ENCODE peak calls at places on chromosomes 5 and 9, in ten cellular contexts. One of them, this sample, is unnamed.

GRCh38 chr5:115379622-115380344 is 83.3 kb upstream of the CCDC112 start:
- DNase-seq in mammary epithelial cell: peak; percentile 83
- DNase-seq in CD4-positive, alpha-beta T cell: no peak
- DNase-seq in right atrium auricular region: no peak
- DNase-seq in upper lobe of right lung: no peak
- DNase-seq in stomach: peak; percentile 75
- DNase-seq in IMR-90: no peak
- DNase-seq in tibial artery: no peak
- DNase-seq in adrenal gland: no peak
- DNase-seq in heart left ventricle: no peak
- DNase-seq in this sample: peak; percentile 63

GRCh38 chr9:86357091-86357866 is 3.1 kb upstream of the TUT7 start:
- DNase-seq in mammary epithelial cell: no peak
- DNase-seq in CD4-positive, alpha-beta T cell: no peak
- DNase-seq in right atrium auricular region: no peak
- DNase-seq in upper lobe of right lung: no peak
- DNase-seq in stomach: no peak
- DNase-seq in IMR-90: no peak
- DNase-seq in tibial artery: no peak
- DNase-seq in adrenal gland: no peak
- DNase-seq in heart left ventricle: no peak
- DNase-seq in this sample: no peak

GRCh38 chr5:137144656-137145055 is 354.5 kb downstream of the SPOCK1 start:
- DNase-seq in mammary epithelial cell: no peak
- DNase-seq in CD4-positive, alpha-beta T cell: no peak
- DNase-seq in right atrium auricular region: no peak
- DNase-seq in upper lobe of right lung: no peak
- DNase-seq in stomach: no peak
- DNase-seq in IMR-90: no peak
- DNase-seq in tibial artery: no peak
- DNase-seq in adrenal gland: no peak
- DNase-seq in heart left ventricle: no peak
- DNase-seq in this sample: no peak

GRCh38 chr9:89710689-89711088 is 105.9 kb downstream of the GADD45G start:
- DNase-seq in mammary epithelial cell: no peak
- DNase-seq in CD4-positive, alpha-beta T cell: no peak
- DNase-seq in right atrium auricular region: no peak
- DNase-seq in upper lobe of right lung: peak; percentile 50
- DNase-seq in stomach: no peak
- DNase-seq in IMR-90: no peak
- DNase-seq in tibial artery: no peak
- DNase-seq in adrenal gland: no peak
- DNase-seq in heart left ventricle: no peak
- DNase-seq in this sample: no peak

GRCh38 chr9:110476251-110476650 is 103.3 kb downstream of the SVEP1 start:
- DNase-seq in mammary epithelial cell: no peak
- DNase-seq in CD4-positive, alpha-beta T cell: no peak
- DNase-seq in right atrium auricular region: no peak
- DNase-seq in upper lobe of right lung: no peak
- DNase-seq in stomach: no peak
- DNase-seq in IMR-90: no peak
- DNase-seq in tibial artery: no peak
- DNase-seq in adrenal gland: no peak
- DNase-seq in heart left ventricle: no peak
- DNase-seq in this sample: no peak

GRCh38 chr9:7234144-7234543 is 476.4 kb downstream of the KDM4C start:
- DNase-seq in mammary epithelial cell: peak; percentile 35
- DNase-seq in CD4-positive, alpha-beta T cell: no peak
- DNase-seq in right atrium auricular region: no peak
- DNase-seq in upper lobe of right lung: no peak
- DNase-seq in stomach: no peak
- DNase-seq in IMR-90: peak; percentile 22
- DNase-seq in tibial artery: no peak
- DNase-seq in adrenal gland: peak; percentile 54
- DNase-seq in heart left ventricle: no peak
- DNase-seq in this sample: no peak

GRCh38 chr9:127224178-127224882 is 40.2 kb upstream of the GARNL3 start:
- DNase-seq in mammary epithelial cell: peak; percentile 72
- DNase-seq in CD4-positive, alpha-beta T cell: peak; percentile 74
- DNase-seq in right atrium auricular region: peak; percentile 92
- DNase-seq in upper lobe of right lung: peak; percentile 93
- DNase-seq in stomach: peak; percentile 94
- DNase-seq in IMR-90: peak; percentile 69
- DNase-seq in tibial artery: peak; percentile 93
- DNase-seq in adrenal gland: peak; percentile 97
- DNase-seq in heart left ventricle: peak; percentile 96
- DNase-seq in this sample: peak; percentile 96

GRCh38 chr9:109733690-109734089 is 46.3 kb upstream of the PALM2AKAP2 start:
- DNase-seq in mammary epithelial cell: peak; percentile 79
- DNase-seq in CD4-positive, alpha-beta T cell: no peak
- DNase-seq in right atrium auricular region: no peak
- DNase-seq in upper lobe of right lung: no peak
- DNase-seq in stomach: no peak
- DNase-seq in IMR-90: peak; percentile 64
- DNase-seq in tibial artery: no peak
- DNase-seq in adrenal gland: no peak
- DNase-seq in heart left ventricle: no peak
- DNase-seq in this sample: no peak

GRCh38 chr5:172904643-172905345 is 54.4 kb upstream of the RPL26L1 start:
- DNase-seq in mammary epithelial cell: peak; percentile 100
- DNase-seq in CD4-positive, alpha-beta T cell: no peak
- DNase-seq in right atrium auricular region: peak; percentile 79
- DNase-seq in upper lobe of right lung: peak; percentile 90
- DNase-seq in stomach: peak; percentile 96
- DNase-seq in IMR-90: peak; percentile 84
- DNase-seq in tibial artery: peak; percentile 83
- DNase-seq in adrenal gland: peak; percentile 98
- DNase-seq in heart left ventricle: peak; percentile 90
- DNase-seq in this sample: peak; percentile 93

GRCh38 chr9:98962181-98962560 is 18.5 kb downstream of the COL15A1 start:
- DNase-seq in mammary epithelial cell: no peak
- DNase-seq in CD4-positive, alpha-beta T cell: no peak
- DNase-seq in right atrium auricular region: no peak
- DNase-seq in upper lobe of right lung: no peak
- DNase-seq in stomach: no peak
- DNase-seq in IMR-90: peak; percentile 94
- DNase-seq in tibial artery: no peak
- DNase-seq in adrenal gland: no peak
- DNase-seq in heart left ventricle: no peak
- DNase-seq in this sample: no peak

GRCh38 chr9:90099262-90099982 is 494.6 kb downstream of the GADD45G start:
- DNase-seq in mammary epithelial cell: peak; percentile 25
- DNase-seq in CD4-positive, alpha-beta T cell: no peak
- DNase-seq in right atrium auricular region: no peak
- DNase-seq in upper lobe of right lung: no peak
- DNase-seq in stomach: no peak
- DNase-seq in IMR-90: peak; percentile 13
- DNase-seq in tibial artery: no peak
- DNase-seq in adrenal gland: no peak
- DNase-seq in heart left ventricle: no peak
- DNase-seq in this sample: no peak

GRCh38 chr5:79508794-79509193 is 5.1 kb downstream of the HOMER1 start:
- DNase-seq in mammary epithelial cell: no peak
- DNase-seq in CD4-positive, alpha-beta T cell: no peak
- DNase-seq in right atrium auricular region: no peak
- DNase-seq in upper lobe of right lung: no peak
- DNase-seq in stomach: no peak
- DNase-seq in IMR-90: no peak
- DNase-seq in tibial artery: no peak
- DNase-seq in adrenal gland: no peak
- DNase-seq in heart left ventricle: no peak
- DNase-seq in this sample: no peak

GRCh38 chr9:73011346-73011745 is 58.5 kb upstream of the ALDH1A1 start:
- DNase-seq in mammary epithelial cell: no peak
- DNase-seq in CD4-positive, alpha-beta T cell: no peak
- DNase-seq in right atrium auricular region: no peak
- DNase-seq in upper lobe of right lung: no peak
- DNase-seq in stomach: no peak
- DNase-seq in IMR-90: peak; percentile 1
- DNase-seq in tibial artery: no peak
- DNase-seq in adrenal gland: no peak
- DNase-seq in heart left ventricle: no peak
- DNase-seq in this sample: no peak

GRCh38 chr9:98823666-98824334 is 16.3 kb downstream of the GALNT12 start:
- DNase-seq in mammary epithelial cell: no peak
- DNase-seq in CD4-positive, alpha-beta T cell: no peak
- DNase-seq in right atrium auricular region: no peak
- DNase-seq in upper lobe of right lung: no peak
- DNase-seq in stomach: no peak
- DNase-seq in IMR-90: no peak
- DNase-seq in tibial artery: no peak
- DNase-seq in adrenal gland: no peak
- DNase-seq in heart left ventricle: no peak
- DNase-seq in this sample: no peak

DNA sequence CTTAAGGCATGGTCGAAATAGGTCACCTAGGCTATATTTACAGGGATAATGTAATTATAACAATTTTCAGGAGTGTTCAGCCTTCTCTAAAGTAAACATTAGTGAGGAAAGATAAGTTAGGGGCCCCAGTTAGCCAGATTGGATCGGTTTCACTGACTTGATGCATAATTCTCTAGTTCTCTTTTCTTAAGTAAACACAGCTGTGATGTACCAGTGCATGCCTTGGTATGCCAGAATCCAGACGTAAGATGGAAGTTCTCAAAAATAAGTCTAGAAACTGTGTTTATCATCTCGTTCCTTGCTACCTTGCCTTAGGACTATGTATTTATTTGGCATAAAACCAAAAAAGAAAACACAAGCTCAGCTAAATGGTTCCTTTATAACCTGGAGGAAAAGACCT is 442.2 kb upstream of the CLINT1 start:
- DNase-seq in mammary epithelial cell: no peak
- DNase-seq in CD4-positive, alpha-beta T cell: no peak
- DNase-seq in right atrium auricular region: no peak
- DNase-seq in upper lobe of right lung: no peak
- DNase-seq in stomach: no peak
- DNase-seq in IMR-90: no peak
- DNase-seq in tibial artery: no peak
- DNase-seq in adrenal gland: no peak
- DNase-seq in heart left ventricle: no peak
- DNase-seq in this sample: no peak
- H3K27ac ChIP-seq in mammary epithelial cell: no peak overlapping the region
- H3K27ac ChIP-seq in CD4-positive, alpha-beta T cell: no peak overlapping the region
- H3K27ac ChIP-seq in right atrium auricular region: no peak overlapping the region
- H3K27ac ChIP-seq in upper lobe of right lung: no peak overlapping the region
- H3K27ac ChIP-seq in stomach: no peak overlapping the region
- H3K27ac ChIP-seq in IMR-90: no peak overlapping the region
- H3K27ac ChIP-seq in tibial artery: no peak overlapping the region
- H3K27ac ChIP-seq in adrenal gland: no peak overlapping the region
- H3K27ac ChIP-seq in heart left ventricle: no peak overlapping the region
- H3K27ac ChIP-seq in this sample: no peak overlapping the region

DNA sequence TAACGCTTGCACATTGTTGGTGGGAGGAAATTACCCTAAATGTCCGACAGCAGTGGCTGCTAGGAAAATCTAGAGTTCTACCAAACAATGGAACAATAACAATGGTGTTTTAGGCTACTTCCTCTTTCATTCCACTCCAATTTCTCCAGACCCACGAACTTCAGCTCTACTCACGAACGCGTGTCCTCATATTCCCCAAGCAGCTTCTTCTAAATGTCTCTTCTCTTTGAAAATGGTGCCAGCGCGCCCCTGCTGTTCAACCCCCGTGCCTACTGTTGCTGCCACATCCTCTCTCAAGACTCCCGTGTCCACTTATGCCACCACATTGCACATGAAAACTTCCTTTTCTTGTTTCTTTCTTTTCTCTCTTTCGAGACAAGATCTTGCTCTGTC is 25.6 kb downstream of the OR2V2 start:
- DNase-seq in mammary epithelial cell: no peak
- DNase-seq in CD4-positive, alpha-beta T cell: peak; percentile 77
- DNase-seq in right atrium auricular region: no peak
- DNase-seq in upper lobe of right lung: no peak
- DNase-seq in stomach: no peak
- DNase-seq in IMR-90: no peak
- DNase-seq in tibial artery: peak; percentile 37
- DNase-seq in adrenal gland: no peak
- DNase-seq in heart left ventricle: no peak
- DNase-seq in this sample: peak; percentile 37
- TF ChIP-seq CTCF in mammary epithelial cell: no peak
- TF ChIP-seq CTCF in CD4-positive, alpha-beta T cell: peak; percentile 62
- TF ChIP-seq CTCF in right atrium auricular region: no peak
- TF ChIP-seq CTCF in upper lobe of right lung: no peak
- TF ChIP-seq CTCF in stomach: no peak
- TF ChIP-seq CTCF in IMR-90: no peak
- TF ChIP-seq CTCF in tibial artery: no peak
- TF ChIP-seq CTCF in adrenal gland: no peak
- TF ChIP-seq CTCF in heart left ventricle: no peak
- TF ChIP-seq CTCF in this sample: no peak

GRCh38 chr9:34989946-34990635 is 546 bp downstream of the DNAJB5 start:
- DNase-seq in mammary epithelial cell: no peak
- DNase-seq in CD4-positive, alpha-beta T cell: no peak
- DNase-seq in right atrium auricular region: peak; percentile 83
- DNase-seq in upper lobe of right lung: no peak
- DNase-seq in stomach: peak; percentile 52
- DNase-seq in IMR-90: peak; percentile 39
- DNase-seq in tibial artery: peak; percentile 74
- DNase-seq in adrenal gland: peak; percentile 87
- DNase-seq in heart left ventricle: peak; percentile 81
- DNase-seq in this sample: peak; percentile 68
- H3K27ac ChIP-seq in mammary epithelial cell: peak overlapping the region; percentile 25
- H3K27ac ChIP-seq in CD4-positive, alpha-beta T cell: peak overlapping the region; percentile 48
- H3K27ac ChIP-seq in right atrium auricular region: peak overlapping the region; percentile 99
- H3K27ac ChIP-seq in upper lobe of right lung: peak overlapping the region; percentile 81
- H3K27ac ChIP-seq in stomach: peak overlapping the region; percentile 87
- H3K27ac ChIP-seq in IMR-90: peak overlapping the region; percentile 58
- H3K27ac ChIP-seq in tibial artery: peak overlapping the region; percentile 100
- H3K27ac ChIP-seq in adrenal gland: peak overlapping the region; percentile 95
- H3K27ac ChIP-seq in heart left ventricle: peak overlapping the region; percentile 86
- H3K27ac ChIP-seq in this sample: peak overlapping the region; percentile 78

GRCh38 chr5:55037046-55037771 is 13.2 kb downstream of the GZMK start:
- DNase-seq in mammary epithelial cell: no peak
- DNase-seq in CD4-positive, alpha-beta T cell: peak; percentile 44
- DNase-seq in right atrium auricular region: no peak
- DNase-seq in upper lobe of right lung: no peak
- DNase-seq in stomach: no peak
- DNase-seq in IMR-90: no peak
- DNase-seq in tibial artery: no peak
- DNase-seq in adrenal gland: no peak
- DNase-seq in heart left ventricle: no peak
- DNase-seq in this sample: no peak
- TF ChIP-seq CTCF in mammary epithelial cell: no peak
- TF ChIP-seq CTCF in CD4-positive, alpha-beta T cell: peak; percentile 14
- TF ChIP-seq CTCF in right atrium auricular region: no peak
- TF ChIP-seq CTCF in upper lobe of right lung: no peak
- TF ChIP-seq CTCF in stomach: no peak
- TF ChIP-seq CTCF in IMR-90: peak; percentile 24
- TF ChIP-seq CTCF in tibial artery: no peak
- TF ChIP-seq CTCF in adrenal gland: no peak
- TF ChIP-seq CTCF in heart left ventricle: no peak
- TF ChIP-seq CTCF in this sample: no peak